ENCODE peak calls at places on chromosome 6, in five cellular contexts. One of them, this sample, is unnamed.

GRCh38 chr6:159983641-159984080 is 14.8 kb downstream of the IGF2R start:
- DNase-seq in CD8-positive, alpha-beta memory T cell: no peak
- DNase-seq in H1: no peak
- DNase-seq in OCI-LY7: no peak
- DNase-seq in H7: no peak
- DNase-seq in this sample: no peak

GRCh38 chr6:81997091-81997926 is 244.8 kb upstream of the TENT5A start:
- DNase-seq in H7: no peak
- DNase-seq in H1: no peak
- DNase-seq in OCI-LY7: no peak
- DNase-seq in CD8-positive, alpha-beta memory T cell: no peak
- DNase-seq in this sample: no peak

GRCh38 chr6:55734256-55734655 is 141.1 kb downstream of the BMP5 start:
- DNase-seq in H1: no peak
- DNase-seq in OCI-LY7: no peak
- DNase-seq in CD8-positive, alpha-beta memory T cell: no peak
- DNase-seq in H7: no peak
- DNase-seq in this sample: no peak

GRCh38 chr6:13953061-13953705 is 28.4 kb downstream of the RNF182 start:
- DNase-seq in H7: no peak
- DNase-seq in CD8-positive, alpha-beta memory T cell: no peak
- DNase-seq in OCI-LY7: no peak
- DNase-seq in H1: no peak
- DNase-seq in this sample: no peak

GRCh38 chr6:56962451-56962850 is 7.5 kb downstream of the BEND6 start:
- DNase-seq in H7: no peak
- DNase-seq in H1: no peak
- DNase-seq in OCI-LY7: no peak
- DNase-seq in CD8-positive, alpha-beta memory T cell: no peak
- DNase-seq in this sample: no peak

GRCh38 chr6:33199687-33200233 is 705 bp downstream of the RXRB start:
- DNase-seq in OCI-LY7: peak; percentile 82
- DNase-seq in H1: peak; percentile 73
- DNase-seq in CD8-positive, alpha-beta memory T cell: no peak
- DNase-seq in H7: peak; percentile 96
- DNase-seq in this sample: peak; percentile 68

GRCh38 chr6:16523550-16524379 is 237.5 kb downstream of the ATXN1 start:
- DNase-seq in H1: no peak
- DNase-seq in H7: no peak
- DNase-seq in OCI-LY7: no peak
- DNase-seq in CD8-positive, alpha-beta memory T cell: no peak
- DNase-seq in this sample: no peak

GRCh38 chr6:49553353-49553752 is 2.9 kb downstream of the C6orf141 start:
- DNase-seq in H7: no peak
- DNase-seq in OCI-LY7: no peak
- DNase-seq in CD8-positive, alpha-beta memory T cell: no peak
- DNase-seq in H1: no peak
- DNase-seq in this sample: no peak

GRCh38 chr6:3328145-3328544 is 69.4 kb downstream of the PSMG4 start:
- DNase-seq in CD8-positive, alpha-beta memory T cell: no peak
- DNase-seq in OCI-LY7: no peak
- DNase-seq in H1: no peak
- DNase-seq in H7: no peak
- DNase-seq in this sample: no peak

GRCh38 chr6:28683945-28684538 is 158.4 kb downstream of the GPX5 start:
- DNase-seq in H1: no peak
- DNase-seq in CD8-positive, alpha-beta memory T cell: no peak
- DNase-seq in H7: peak; percentile 46
- DNase-seq in OCI-LY7: peak; percentile 65
- DNase-seq in this sample: peak; percentile 35

GRCh38 chr6:136994782-136995181 is 50.0 kb downstream of the IL20RA start:
- DNase-seq in H7: no peak
- DNase-seq in OCI-LY7: no peak
- DNase-seq in H1: no peak
- DNase-seq in CD8-positive, alpha-beta memory T cell: no peak
- DNase-seq in this sample: no peak

GRCh38 chr6:38387994-38388393 is 251.7 kb downstream of the BTBD9 start:
- DNase-seq in H1: no peak
- DNase-seq in CD8-positive, alpha-beta memory T cell: no peak
- DNase-seq in H7: no peak
- DNase-seq in OCI-LY7: no peak
- DNase-seq in this sample: no peak

GRCh38 chr6:143675946-143676345 is 1.8 kb upstream of the PHACTR2 start:
- DNase-seq in H1: no peak
- DNase-seq in OCI-LY7: no peak
- DNase-seq in H7: no peak
- DNase-seq in CD8-positive, alpha-beta memory T cell: no peak
- DNase-seq in this sample: no peak

GRCh38 chr6:169839029-169839481 is 87.6 kb downstream of the ERMARD start:
- DNase-seq in H1: no peak
- DNase-seq in H7: peak; percentile 63
- DNase-seq in OCI-LY7: no peak
- DNase-seq in CD8-positive, alpha-beta memory T cell: no peak
- DNase-seq in this sample: no peak

GRCh38 chr6:40610229-40610628 is 23.1 kb upstream of the LRFN2 start:
- DNase-seq in H1: no peak
- DNase-seq in CD8-positive, alpha-beta memory T cell: no peak
- DNase-seq in OCI-LY7: no peak
- DNase-seq in H7: no peak
- DNase-seq in this sample: no peak

DNA sequence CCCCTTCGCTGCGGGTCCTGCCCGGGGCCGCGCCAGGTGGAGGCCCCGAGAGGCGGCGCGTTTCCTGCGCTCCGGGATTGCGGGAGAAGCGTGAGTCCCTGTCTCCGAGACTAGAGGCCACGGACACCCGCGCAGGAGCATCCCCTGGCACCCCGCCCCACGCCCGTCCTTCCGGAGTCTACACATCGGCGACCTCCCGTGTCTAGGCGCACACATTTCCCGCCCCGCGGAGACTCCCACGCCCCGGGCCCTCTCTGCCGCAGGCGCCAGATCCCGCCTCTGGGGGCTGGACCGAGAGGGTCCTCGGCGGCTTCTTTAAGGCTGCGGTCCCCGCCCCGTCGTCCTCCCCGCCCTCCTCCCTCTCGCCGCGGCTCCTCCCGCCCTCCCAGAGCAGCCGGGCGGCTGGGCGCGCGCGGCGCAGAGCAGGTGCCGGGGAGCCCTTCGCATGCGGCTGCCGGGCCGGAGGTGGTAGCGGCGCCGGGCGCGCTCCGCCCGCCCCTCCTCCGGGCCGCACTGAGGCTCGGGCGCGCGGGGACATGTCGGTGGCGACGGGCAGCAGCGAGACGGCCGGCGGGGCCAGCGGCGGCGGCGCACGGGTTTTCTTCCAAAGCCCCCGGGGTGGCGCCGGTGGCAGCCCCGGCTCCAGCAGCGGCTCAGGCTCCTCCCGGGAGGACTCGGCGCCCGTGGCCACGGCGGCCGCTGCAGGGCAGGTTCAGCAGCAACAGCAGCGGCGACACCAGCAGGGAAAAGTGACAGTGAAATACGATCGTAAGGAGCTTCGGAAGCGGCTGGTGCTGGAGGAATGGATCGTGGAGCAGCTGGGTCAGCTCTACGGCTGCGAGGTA is at the start of gene PPP1R14C:
- DNase-seq in CD8-positive, alpha-beta memory T cell: no peak
- DNase-seq in H7: peak; percentile 92
- DNase-seq in OCI-LY7: no peak
- DNase-seq in H1: no peak
- DNase-seq in this sample: peak; percentile 10
- H3K4me3 ChIP-seq in CD8-positive, alpha-beta memory T cell: no peak within 1 kb of the TSS
- H3K4me3 ChIP-seq in H7: peak within 1 kb of the TSS; percentile 50
- H3K4me3 ChIP-seq in OCI-LY7: peak within 1 kb of the TSS; percentile 40
- H3K4me3 ChIP-seq in H1: peak within 1 kb of the TSS; percentile 45
- H3K4me3 ChIP-seq in this sample: peak within 1 kb of the TSS; percentile 13

GRCh38 chr6:1191141-1191630 is 120.7 kb upstream of the FOXQ1 start:
- DNase-seq in OCI-LY7: no peak
- DNase-seq in CD8-positive, alpha-beta memory T cell: no peak
- DNase-seq in H7: no peak
- DNase-seq in H1: no peak
- DNase-seq in this sample: no peak
- H3K4me3 ChIP-seq in OCI-LY7: no peak overlapping the region
- H3K4me3 ChIP-seq in CD8-positive, alpha-beta memory T cell: no peak overlapping the region
- H3K4me3 ChIP-seq in H7: no peak overlapping the region
- H3K4me3 ChIP-seq in H1: no peak overlapping the region
- H3K4me3 ChIP-seq in this sample: no peak overlapping the region

DNA sequence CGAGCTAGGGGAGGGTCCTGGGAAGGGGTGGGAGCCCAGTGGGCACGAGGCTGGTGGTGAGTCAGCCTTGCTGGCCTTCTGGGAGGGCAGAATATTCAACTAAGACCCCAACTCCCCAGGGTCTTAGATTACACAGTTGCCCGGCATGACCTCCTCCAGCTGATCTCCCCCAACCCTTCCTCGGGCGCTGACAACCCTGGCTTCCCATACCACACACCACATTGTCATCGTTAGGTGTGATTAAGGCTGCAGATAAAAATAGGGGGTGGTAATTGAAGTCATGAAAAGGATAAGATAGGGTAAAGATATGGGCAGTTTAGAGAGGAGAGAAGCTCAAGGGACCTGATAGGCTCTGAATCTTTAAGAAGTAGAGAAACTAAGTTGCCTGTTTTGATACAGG is 10.5 kb downstream of the CDC40 start:
- DNase-seq in H1: no peak
- DNase-seq in CD8-positive, alpha-beta memory T cell: no peak
- DNase-seq in H7: no peak
- DNase-seq in OCI-LY7: no peak
- DNase-seq in this sample: peak; percentile 19
- H3K4me3 ChIP-seq in H1: no peak overlapping the region
- H3K4me3 ChIP-seq in CD8-positive, alpha-beta memory T cell: no peak overlapping the region
- H3K4me3 ChIP-seq in H7: no peak overlapping the region
- H3K4me3 ChIP-seq in OCI-LY7: no peak overlapping the region
- H3K4me3 ChIP-seq in this sample: no peak overlapping the region

GRCh38 chr6:125802943-125803377 is 12.2 kb downstream of the NCOA7 start:
- DNase-seq in CD8-positive, alpha-beta memory T cell: no peak
- DNase-seq in H1: no peak
- DNase-seq in OCI-LY7: peak; percentile 35
- DNase-seq in H7: no peak
- DNase-seq in this sample: peak; percentile 54
- H3K4me3 ChIP-seq in CD8-positive, alpha-beta memory T cell: no peak overlapping the region
- H3K4me3 ChIP-seq in H1: no peak overlapping the region
- H3K4me3 ChIP-seq in OCI-LY7: peak overlapping the region; percentile 24
- H3K4me3 ChIP-seq in H7: no peak overlapping the region
- H3K4me3 ChIP-seq in this sample: no peak overlapping the region

This sample was measured in Jurkat, Clone E6-1.